ENCODE peak calls at places on chromosome 12, in eight cellular contexts. A is A549, V is K562, W is IMR-90, S is H1, I is HepG2, L is SK-N-SH, M is GM12878. J is an unnamed sample.

GRCh38 chr12:14836336-14837210 is 6.8 kb downstream of the ART4 start:
- DNase-seq in A (peak; percentile 50), V (no peak), W (peak; percentile 90), S (no peak), I (peak; percentile 68), L (no peak), M (no peak), J (no peak)

GRCh38 chr12:6337958-6338406 is 3.9 kb downstream of the TNFRSF1A start:
- DNase-seq in A (no peak), V (no peak), W (no peak), S (no peak), I (peak; percentile 30), L (no peak), M (no peak), J (no peak)

GRCh38 chr12:15278816-15279658 is 43.3 kb upstream of the PTPRO start:
- DNase-seq in A (no peak), V (no peak), W (peak; percentile 3), S (no peak), I (no peak), L (peak; percentile 63), M (no peak), J (no peak)

GRCh38 chr12:46134852-46135251 is 134.0 kb downstream of the SLC38A1 start:
- DNase-seq in A (no peak), V (no peak), W (no peak), S (no peak), I (no peak), L (no peak), M (no peak), J (no peak)

GRCh38 chr12:13588574-13588973 is 392.0 kb downstream of the EMP1 start:
- DNase-seq in A (no peak), V (no peak), W (no peak), S (no peak), I (no peak), L (no peak), M (peak; percentile 13), J (no peak)

GRCh38 chr12:109768901-109769670 is 55.5 kb downstream of the FAM222A start:
- DNase-seq in A (no peak), V (no peak), W (no peak), S (peak; percentile 43), I (no peak), L (peak; percentile 58), M (no peak), J (no peak)

GRCh38 chr12:113889076-113889475 is 77.0 kb downstream of the RBM19 start:
- DNase-seq in A (no peak), V (no peak), W (peak; percentile 31), S (no peak), I (peak; percentile 9), L (peak; percentile 45), M (no peak), J (no peak)

GRCh38 chr12:78119351-78119918 is 288.7 kb downstream of the NAV3 start:
- DNase-seq in A (no peak), V (no peak), W (no peak), S (no peak), I (no peak), L (no peak), M (no peak), J (no peak)

GRCh38 chr12:42421844-42422779 is 96.1 kb downstream of the PPHLN1 start:
- DNase-seq in A (no peak), V (peak; percentile 18), W (peak; percentile 90), S (no peak), I (no peak), L (peak; percentile 37), M (peak; percentile 7), J (no peak)

GRCh38 chr12:8832500-8832899 is 10.1 kb downstream of the A2ML1 start:
- DNase-seq in A (no peak), V (no peak), W (no peak), S (no peak), I (no peak), L (no peak), M (no peak), J (no peak)

GRCh38 chr12:12696562-12697383 is 790 bp upstream of the GPR19 start:
- DNase-seq in A (peak; percentile 75), V (peak; percentile 86), W (peak; percentile 76), S (peak; percentile 88), I (peak; percentile 73), L (peak; percentile 72), M (peak; percentile 91), J (peak; percentile 85)

GRCh38 chr12:25975682-25976081 is 17.2 kb downstream of the RASSF8 start:
- DNase-seq in A (no peak), V (no peak), W (no peak), S (no peak), I (no peak), L (no peak), M (no peak), J (no peak)

GRCh38 chr12:114152066-114152465 is 185.9 kb upstream of the RBM19 start:
- DNase-seq in A (no peak), V (no peak), W (no peak), S (no peak), I (no peak), L (no peak), M (no peak), J (no peak)

GRCh38 chr12:8950702-8951478 is 1.4 kb upstream of the M6PR start:
- DNase-seq in A (no peak), V (no peak), W (no peak), S (no peak), I (no peak), L (no peak), M (no peak), J (no peak)

GRCh38 chr12:76688001-76688400 is 75.9 kb upstream of the ZDHHC17 start:
- DNase-seq in A (no peak), V (no peak), W (peak; percentile 51), S (no peak), I (no peak), L (peak; percentile 10), M (no peak), J (no peak)

GRCh38 chr12:76679778-76680177 is 84.1 kb upstream of the ZDHHC17 start:
- DNase-seq in A (no peak), V (no peak), W (peak; percentile 45), S (no peak), I (no peak), L (no peak), M (no peak), J (no peak)

GRCh38 chr12:76688627-76689026 is 75.3 kb upstream of the ZDHHC17 start:
- DNase-seq in A (no peak), V (no peak), W (no peak), S (no peak), I (no peak), L (no peak), M (no peak), J (no peak)

GRCh38 chr12:76680940-76681339 is 83.0 kb upstream of the ZDHHC17 start:
- DNase-seq in A (no peak), V (no peak), W (peak; percentile 88), S (no peak), I (no peak), L (no peak), M (no peak), J (no peak)

DNA sequence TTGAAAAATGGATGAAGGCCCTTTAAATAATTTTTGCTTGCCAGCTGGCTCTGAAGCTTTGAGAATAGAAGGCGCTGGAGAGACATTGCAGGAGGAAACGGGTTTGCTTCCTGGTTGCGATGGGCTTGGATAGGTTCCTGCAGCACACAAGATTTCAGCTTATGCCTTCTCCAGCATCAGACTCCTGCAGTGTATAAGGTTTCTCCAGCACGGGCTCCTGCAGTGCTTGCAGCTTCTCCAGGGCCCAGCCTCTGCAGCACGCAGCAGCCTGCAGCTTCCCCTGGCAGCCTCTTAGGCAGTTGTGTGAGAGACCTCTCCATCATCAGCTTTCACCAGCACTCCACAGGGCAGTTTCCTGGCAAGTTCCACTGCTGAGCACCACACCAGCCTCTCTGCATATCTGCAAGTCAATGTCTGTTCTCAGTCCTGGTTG is 78.7 kb upstream of the ZDHHC17 start:
- DNase-seq in A (no peak), V (no peak), W (peak; percentile 55), S (no peak), I (no peak), L (no peak), M (no peak), J (peak; percentile 29)
- TF ChIP-seq USF2 in A (no peak), V (no peak), W (no peak), S (no peak), I (no peak), L (no peak), M (no peak), J (no peak)

GRCh38 chr12:43578782-43579181 is 26.8 kb upstream of the ADAMTS20 start:
- DNase-seq in A (no peak), V (no peak), W (peak; percentile 23), S (no peak), I (no peak), L (no peak), M (no peak), J (no peak)
- TF ChIP-seq USF2 in A (no peak), V (no peak), W (no peak), S (no peak), I (no peak), L (no peak), M (no peak), J (no peak)

GRCh38 chr12:27253347-27253746 is 9.3 kb downstream of the STK38L start:
- DNase-seq in A (no peak), V (no peak), W (no peak), S (no peak), I (no peak), L (no peak), M (no peak), J (no peak)
- TF ChIP-seq USF2 in A (no peak), V (no peak), W (no peak), S (no peak), I (no peak), L (no peak), M (no peak), J (no peak)

DNA sequence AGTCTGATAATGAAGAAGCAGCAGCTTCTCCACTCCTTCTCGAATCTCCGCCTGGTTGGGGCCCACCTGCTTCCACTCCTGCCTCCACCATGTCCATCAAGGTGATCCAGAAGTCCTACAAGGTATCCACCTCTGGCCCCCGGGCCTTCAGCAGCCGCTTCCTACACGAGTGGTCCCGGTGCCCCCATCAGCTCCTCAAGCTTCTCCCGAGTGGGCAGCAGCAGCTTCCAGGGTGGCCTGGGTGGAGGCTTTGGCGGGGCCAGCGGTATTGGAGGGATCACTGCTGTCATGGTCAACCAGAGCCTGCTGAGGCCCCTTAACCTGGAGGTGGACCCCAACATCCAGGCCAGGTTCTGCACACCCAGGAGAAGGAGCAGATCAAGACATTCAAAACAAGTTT is 381.0 kb upstream of the USP15 start:
- DNase-seq in A (no peak), V (no peak), W (no peak), S (no peak), I (no peak), L (no peak), M (no peak), J (no peak)
- TF ChIP-seq USF2 in A (no peak), V (no peak), W (no peak), S (no peak), I (no peak), L (no peak), M (no peak), J (no peak)

DNA sequence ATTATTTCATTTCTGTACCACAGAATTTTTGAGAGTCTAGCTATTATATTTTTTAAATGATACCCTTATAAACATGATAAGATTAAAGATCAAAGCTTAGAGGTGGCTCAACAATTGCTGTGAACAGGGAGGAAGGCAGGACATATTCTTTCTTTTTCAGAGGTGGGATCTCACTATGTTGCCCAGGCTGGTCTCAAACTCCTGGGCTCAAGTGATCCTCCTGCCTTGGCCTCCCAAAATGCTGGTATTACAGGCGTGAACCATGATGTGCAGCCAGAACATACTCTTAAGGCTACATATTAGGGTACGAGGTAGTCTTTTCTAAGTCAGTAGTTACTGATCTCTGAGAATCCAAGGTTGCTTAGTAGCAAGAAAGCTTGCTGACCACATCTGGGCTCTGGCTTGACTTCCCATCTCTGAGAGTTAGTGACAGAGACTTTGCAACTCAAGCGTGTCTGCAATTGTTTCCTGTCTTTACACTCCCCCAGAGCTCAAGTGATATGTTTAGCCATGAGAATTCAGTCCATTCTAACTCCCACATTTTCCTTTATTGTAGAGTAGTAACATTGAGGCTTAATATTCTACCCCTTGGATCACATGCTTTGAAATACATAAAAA is 8.6 kb downstream of the RAB5B start:
- DNase-seq in A (no peak), V (no peak), W (no peak), S (no peak), I (no peak), L (no peak), M (peak; percentile 60), J (no peak)
- TF ChIP-seq USF2 in A (no peak), V (no peak), W (no peak), S (no peak), I (no peak), L (no peak), M (no peak), J (no peak)

J was measured in WTC11.